ENCODE peak calls at places on chromosomes 4 and X, in five cellular contexts. One of them, this sample, is unnamed.

GRCh38 chr4:80173841-80174240 is 23.5 kb upstream of the PRDM8 start:
- DNase-seq in activated T-helper 1 cell treated with Interleukin-2 at 50 U/mL for 16 hours: no peak
- DNase-seq in AG08395: peak; percentile 70
- DNase-seq in AG04449: no peak
- DNase-seq in stimulated activated CD4-positive, alpha-beta T cell treated with anti-CD3 and anti-CD28 coated beads, TNF-alpha, amount 100 ng/mL, for 4 hours: no peak
- DNase-seq in this sample: no peak

GRCh38 chr4:2501034-2501594 is 32.2 kb downstream of the RNF4 start:
- DNase-seq in activated T-helper 1 cell treated with Interleukin-2 at 50 U/mL for 16 hours: no peak
- DNase-seq in AG08395: no peak
- DNase-seq in AG04449: no peak
- DNase-seq in stimulated activated CD4-positive, alpha-beta T cell treated with anti-CD3 and anti-CD28 coated beads, TNF-alpha, amount 100 ng/mL, for 4 hours: no peak
- DNase-seq in this sample: no peak

GRCh38 chr4:110196206-110196870 is 2.1 kb downstream of the ELOVL6 start:
- DNase-seq in activated T-helper 1 cell treated with Interleukin-2 at 50 U/mL for 16 hours: peak; percentile 17
- DNase-seq in AG08395: peak; percentile 8
- DNase-seq in AG04449: no peak
- DNase-seq in stimulated activated CD4-positive, alpha-beta T cell treated with anti-CD3 and anti-CD28 coated beads, TNF-alpha, amount 100 ng/mL, for 4 hours: no peak
- DNase-seq in this sample: no peak

GRCh38 chrX:85244411-85245210 is 820 bp downstream of the ZNF711 start:
- DNase-seq in activated T-helper 1 cell treated with Interleukin-2 at 50 U/mL for 16 hours: no peak
- DNase-seq in AG08395: no peak
- DNase-seq in AG04449: no peak
- DNase-seq in stimulated activated CD4-positive, alpha-beta T cell treated with anti-CD3 and anti-CD28 coated beads, TNF-alpha, amount 100 ng/mL, for 4 hours: no peak
- DNase-seq in this sample: no peak

GRCh38 chr4:169640261-169640880 is 20.0 kb downstream of the CLCN3 start:
- DNase-seq in activated T-helper 1 cell treated with Interleukin-2 at 50 U/mL for 16 hours: no peak
- DNase-seq in AG08395: peak; percentile 59
- DNase-seq in AG04449: peak; percentile 69
- DNase-seq in stimulated activated CD4-positive, alpha-beta T cell treated with anti-CD3 and anti-CD28 coated beads, TNF-alpha, amount 100 ng/mL, for 4 hours: no peak
- DNase-seq in this sample: no peak

GRCh38 chr4:2363056-2363719 is 55.3 kb downstream of the ZFYVE28 start:
- DNase-seq in activated T-helper 1 cell treated with Interleukin-2 at 50 U/mL for 16 hours: no peak
- DNase-seq in AG08395: peak; percentile 35
- DNase-seq in AG04449: no peak
- DNase-seq in stimulated activated CD4-positive, alpha-beta T cell treated with anti-CD3 and anti-CD28 coated beads, TNF-alpha, amount 100 ng/mL, for 4 hours: no peak
- DNase-seq in this sample: no peak

GRCh38 chrX:94107981-94108380 is 434.0 kb downstream of the FAM133A start:
- DNase-seq in activated T-helper 1 cell treated with Interleukin-2 at 50 U/mL for 16 hours: no peak
- DNase-seq in AG08395: no peak
- DNase-seq in AG04449: no peak
- DNase-seq in stimulated activated CD4-positive, alpha-beta T cell treated with anti-CD3 and anti-CD28 coated beads, TNF-alpha, amount 100 ng/mL, for 4 hours: no peak
- DNase-seq in this sample: no peak

GRCh38 chrX:147550217-147550616 is 361.5 kb upstream of the FMR1 start:
- DNase-seq in activated T-helper 1 cell treated with Interleukin-2 at 50 U/mL for 16 hours: no peak
- DNase-seq in AG08395: no peak
- DNase-seq in AG04449: no peak
- DNase-seq in stimulated activated CD4-positive, alpha-beta T cell treated with anti-CD3 and anti-CD28 coated beads, TNF-alpha, amount 100 ng/mL, for 4 hours: no peak
- DNase-seq in this sample: no peak

GRCh38 chr4:133839326-133839725 is 362.3 kb downstream of the PABPC4L start:
- DNase-seq in activated T-helper 1 cell treated with Interleukin-2 at 50 U/mL for 16 hours: no peak
- DNase-seq in AG08395: no peak
- DNase-seq in AG04449: no peak
- DNase-seq in stimulated activated CD4-positive, alpha-beta T cell treated with anti-CD3 and anti-CD28 coated beads, TNF-alpha, amount 100 ng/mL, for 4 hours: no peak
- DNase-seq in this sample: no peak

GRCh38 chr4:59455751-59456150 is 1744.4 kb upstream of the ADGRL3 start:
- DNase-seq in activated T-helper 1 cell treated with Interleukin-2 at 50 U/mL for 16 hours: no peak
- DNase-seq in AG08395: no peak
- DNase-seq in AG04449: no peak
- DNase-seq in stimulated activated CD4-positive, alpha-beta T cell treated with anti-CD3 and anti-CD28 coated beads, TNF-alpha, amount 100 ng/mL, for 4 hours: no peak
- DNase-seq in this sample: no peak